ENCODE peak calls at places on chromosomes 13 and 19, in eight cellular contexts. W is D721Med, R is left ventricle myocardium inferior, I is lower lobe of right lung, S is tibial artery, O is Panc1, G is transverse colon, F is neural progenitor cell. J is an unnamed sample.

GRCh38 chr13:99847318-99847750 is 124.2 kb downstream of the ZIC5 start:
- DNase-seq in W (no peak), R (no peak), I (no peak), S (no peak), O (no peak), G (no peak), F (no peak), J (no peak)

GRCh38 chr19:51124729-51125128 is at the start of gene SIGLEC9:
- DNase-seq in W (no peak), R (peak), I (peak), S (peak), O (no peak), G (peak), F (no peak), J (no peak)

GRCh38 chr13:99375806-99376080 is 68.5 kb upstream of the GPR183 start:
- DNase-seq in W (no peak), R (no peak), I (no peak), S (no peak), O (no peak), G (no peak), F (no peak), J (no peak)

GRCh38 chr13:38002596-38002995 is 133.0 kb upstream of the TRPC4 start:
- DNase-seq in W (no peak), R (no peak), I (no peak), S (no peak), O (no peak), G (no peak), F (no peak), J (no peak)

GRCh38 chr19:46620716-46621115 is 4.2 kb downstream of the PTGIR start:
- DNase-seq in W (no peak), R (no peak), I (no peak), S (no peak), O (no peak), G (no peak), F (no peak), J (no peak)

GRCh38 chr19:48633148-48634035 is 3.8 kb downstream of the DBP start:
- DNase-seq in W (no peak), R (no peak), I (no peak), S (no peak), O (no peak), G (peak), F (no peak), J (no peak)

GRCh38 chr13:32320528-32320927 is 5.2 kb downstream of the BRCA2 start:
- DNase-seq in W (no peak), R (no peak), I (no peak), S (no peak), O (no peak), G (no peak), F (no peak), J (no peak)

GRCh38 chr19:54521022-54521859 is 18.6 kb downstream of the LAIR2 start:
- DNase-seq in W (no peak), R (no peak), I (no peak), S (no peak), O (no peak), G (no peak), F (no peak), J (no peak)

GRCh38 chr19:40457953-40458596 is 7.5 kb downstream of the BLVRB start:
- DNase-seq in W (no peak), R (no peak), I (no peak), S (no peak), O (no peak), G (no peak), F (no peak), J (no peak)

GRCh38 chr13:80716610-80717081 is 375.7 kb upstream of the SPRY2 start:
- DNase-seq in W (no peak), R (no peak), I (no peak), S (no peak), O (no peak), G (no peak), F (no peak), J (no peak)

GRCh38 chr19:35513975-35514809 is 743 bp upstream of the DMKN start:
- DNase-seq in W (no peak), R (no peak), I (no peak), S (no peak), O (no peak), G (no peak), F (peak), J (no peak)

GRCh38 chr19:37979547-37980082 is 72.6 kb downstream of the SIPA1L3 start:
- DNase-seq in W (no peak), R (no peak), I (peak), S (no peak), O (no peak), G (peak), F (no peak), J (no peak)

GRCh38 chr19:710767-711166 is 2.0 kb downstream of the PALM start:
- DNase-seq in W (no peak), R (peak), I (no peak), S (no peak), O (no peak), G (no peak), F (no peak), J (no peak)

GRCh38 chr13:105611424-105611823 is 924.0 kb downstream of the EFNB2 start:
- DNase-seq in W (no peak), R (no peak), I (no peak), S (no peak), O (no peak), G (no peak), F (no peak), J (no peak)

GRCh38 chr19:15776991-15777787 is 10.3 kb upstream of the OR10H5 start:
- DNase-seq in W (no peak), R (no peak), I (no peak), S (no peak), O (no peak), G (no peak), F (no peak), J (no peak)

GRCh38 chr13:111661776-111662175 is 341.3 kb downstream of the TEX29 start:
- DNase-seq in W (no peak), R (no peak), I (no peak), S (no peak), O (no peak), G (no peak), F (no peak), J (no peak)

GRCh38 chr13:99746857-99747710 is 224.5 kb downstream of the ZIC5 start:
- DNase-seq in W (no peak), R (no peak), I (no peak), S (no peak), O (no peak), G (no peak), F (peak), J (no peak)

GRCh38 chr13:114077938-114078335 is 54.5 kb downstream of the RASA3 start:
- DNase-seq in W (no peak), R (no peak), I (peak), S (no peak), O (no peak), G (no peak), F (peak), J (no peak)

GRCh38 chr19:52270266-52270885 is 989 bp downstream of the ZNF766 start:
- DNase-seq in W (no peak), R (no peak), I (no peak), S (no peak), O (no peak), G (peak), F (peak), J (peak)

GRCh38 chr13:98129059-98129741 is 13.7 kb upstream of the FARP1 start:
- DNase-seq in W (no peak), R (no peak), I (no peak), S (no peak), O (no peak), G (no peak), F (no peak), J (no peak)

GRCh38 chr19:12015753-12016116 is 19.7 kb downstream of the ZNF433 start:
- DNase-seq in W (no peak), R (no peak), I (no peak), S (no peak), O (no peak), G (no peak), F (no peak), J (no peak)

GRCh38 chr19:5314012-5314906 is 26.4 kb downstream of the PTPRS start:
- DNase-seq in W (no peak), R (no peak), I (no peak), S (no peak), O (peak), G (no peak), F (no peak), J (no peak)

GRCh38 chr19:51398096-51398704 is 7.8 kb upstream of the C19orf84 start:
- DNase-seq in W (peak), R (no peak), I (no peak), S (no peak), O (no peak), G (no peak), F (peak), J (no peak)

GRCh38 chr13:100540621-100541020 is 48.0 kb downstream of the GGACT start:
- DNase-seq in W (no peak), R (no peak), I (no peak), S (no peak), O (no peak), G (no peak), F (no peak), J (no peak)

GRCh38 chr19:16400911-16401675 is 70.7 kb downstream of the EPS15L1 start:
- DNase-seq in W (no peak), R (no peak), I (no peak), S (peak), O (no peak), G (no peak), F (no peak), J (no peak)

GRCh38 chr19:11453468-11454341 is 18.3 kb downstream of the PRKCSH start:
- DNase-seq in W (peak), R (no peak), I (no peak), S (no peak), O (no peak), G (no peak), F (peak), J (peak)

GRCh38 chr19:6803036-6803404 is 30.5 kb downstream of the VAV1 start:
- DNase-seq in W (no peak), R (no peak), I (no peak), S (no peak), O (no peak), G (no peak), F (no peak), J (no peak)

DNA sequence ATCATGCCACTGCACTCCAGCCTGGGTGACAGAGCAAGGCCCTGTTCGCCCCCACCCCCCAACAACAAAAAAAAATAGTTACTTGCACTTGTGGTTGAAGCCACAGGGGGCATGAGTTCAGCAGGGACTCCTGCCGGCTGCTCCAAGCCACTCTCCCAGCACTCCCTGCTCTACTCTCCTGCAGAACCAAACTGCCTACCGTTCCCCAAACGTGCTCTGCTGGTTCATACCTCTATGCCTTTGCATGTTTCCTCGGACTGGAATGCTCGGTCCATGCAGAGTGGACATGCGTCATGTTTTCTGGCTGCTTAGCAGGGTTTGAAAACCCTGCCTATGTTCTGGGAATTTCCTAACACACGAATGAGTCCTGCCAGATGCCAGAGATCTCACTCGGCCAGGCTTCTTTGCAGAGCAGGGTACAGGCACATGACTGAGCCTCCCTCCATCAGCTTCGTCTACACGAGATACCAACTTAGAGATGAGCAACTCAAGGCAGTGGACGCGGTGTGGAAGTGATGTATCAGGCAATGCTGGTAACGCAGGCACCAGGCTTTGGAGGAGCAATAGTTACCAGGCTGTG is 8.5 kb upstream of the SLC25A15 start:
- DNase-seq in W (no peak), R (no peak), I (no peak), S (no peak), O (no peak), G (no peak), F (no peak), J (no peak)
- TF ChIP-seq CTCF in W (no peak), R (no peak), I (no peak), S (no peak), O (no peak), G (no peak), F (no peak), J (no peak)

GRCh38 chr13:59625121-59625520 is 538.6 kb downstream of the DIAPH3 start:
- DNase-seq in W (no peak), R (no peak), I (no peak), S (no peak), O (no peak), G (no peak), F (no peak), J (no peak)
- TF ChIP-seq CTCF in W (no peak), R (no peak), I (no peak), S (no peak), O (no peak), G (no peak), F (no peak), J (no peak)

DNA sequence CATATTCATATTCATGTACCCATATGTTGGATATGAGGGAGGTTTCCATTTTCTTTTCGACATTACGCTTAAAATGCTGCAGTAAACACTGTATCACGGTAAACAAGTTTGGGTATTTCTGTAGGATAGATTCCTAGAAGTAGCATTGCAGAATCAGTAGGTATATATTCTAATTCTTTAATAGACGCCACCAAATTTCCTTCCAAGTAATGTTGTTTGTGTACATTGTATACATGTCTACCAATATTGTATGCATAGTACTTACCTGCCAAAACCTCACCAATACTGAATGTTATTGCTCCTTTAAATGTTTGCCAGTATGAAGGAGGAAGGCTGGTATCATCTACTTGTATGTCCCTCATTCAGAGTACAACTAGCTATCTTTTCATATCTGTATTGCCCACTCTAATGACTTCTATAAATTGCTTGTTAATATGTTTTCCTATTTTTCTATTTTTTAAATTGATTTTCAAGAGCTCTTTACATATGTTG is 56.1 kb upstream of the ZNF536 start:
- DNase-seq in W (no peak), R (no peak), I (no peak), S (no peak), O (no peak), G (no peak), F (no peak), J (no peak)
- TF ChIP-seq CTCF in W (no peak), R (no peak), I (no peak), S (no peak), O (no peak), G (no peak), F (no peak), J (no peak)

GRCh38 chr13:91922969-91923592 is 524.7 kb downstream of the GPC5 start:
- DNase-seq in W (no peak), R (no peak), I (no peak), S (no peak), O (no peak), G (no peak), F (peak), J (no peak)
- TF ChIP-seq CTCF in W (peak), R (peak), I (no peak), S (no peak), O (no peak), G (no peak), F (peak), J (no peak)